ENCODE peak calls at places on chromosomes 4 and X, in seven cellular contexts. X, U, N, Z, C, A and V are unnamed samples.

GRCh38 chr4:121554377-121554776 is 142.4 kb downstream of the ANXA5 start:
- DNase-seq in A (no peak), N (no peak), U (no peak), X (no peak), Z (no peak), C (no peak), V (no peak)

GRCh38 chrX:11438767-11439166 is 145.6 kb downstream of the AMELX start:
- DNase-seq in Z (no peak), A (no peak), C (no peak), N (no peak), U (no peak), X (no peak), V (no peak)

GRCh38 chrX:131068945-131069719 is 11.0 kb downstream of the ARHGAP36 start:
- DNase-seq in Z (no peak), N (peak; percentile 82), C (peak; percentile 10), X (peak; percentile 51), A (no peak), U (peak; percentile 20), V (peak; percentile 28)

GRCh38 chr4:22240814-22241213 is 275.1 kb downstream of the ADGRA3 start:
- DNase-seq in X (no peak), A (no peak), Z (no peak), U (no peak), N (no peak), C (no peak), V (no peak)

GRCh38 chr4:128249787-128250668 is 37.6 kb downstream of the PGRMC2 start:
- DNase-seq in A (no peak), C (no peak), U (no peak), X (no peak), Z (no peak), N (no peak), V (no peak)

GRCh38 chrX:74343970-74344622 is 40.1 kb downstream of the ZCCHC13 start:
- DNase-seq in U (peak; percentile 11), Z (peak; percentile 27), N (peak; percentile 57), C (peak; percentile 60), X (peak; percentile 24), A (peak; percentile 39), V (no peak)

GRCh38 chrX:123487674-123488073 is 245.2 kb downstream of the THOC2 start:
- DNase-seq in N (no peak), X (no peak), C (no peak), A (no peak), Z (no peak), U (no peak), V (no peak)

GRCh38 chrX:10085223-10085622 is 71.6 kb upstream of the CLCN4 start:
- DNase-seq in N (no peak), C (no peak), U (no peak), X (no peak), A (peak; percentile 36), Z (no peak), V (no peak)

GRCh38 chrX:101229155-101229554 is 9.6 kb downstream of the DRP2 start:
- DNase-seq in U (no peak), N (no peak), A (no peak), C (no peak), X (no peak), Z (no peak), V (no peak)

GRCh38 chrX:125202486-125203378 is 116.9 kb upstream of the TEX13C start:
- DNase-seq in N (peak; percentile 2), X (no peak), U (no peak), C (no peak), A (no peak), Z (no peak), V (no peak)

GRCh38 chr4:185623444-185624247 is 88.3 kb upstream of the PDLIM3 start:
- DNase-seq in A (no peak), U (no peak), N (no peak), X (no peak), C (no peak), Z (no peak), V (no peak)

GRCh38 chr4:31667701-31668100 is 947.5 kb downstream of the PCDH7 start:
- DNase-seq in U (no peak), Z (no peak), N (no peak), A (no peak), C (no peak), X (no peak), V (no peak)

GRCh38 chr4:54589586-54589985 is 68.2 kb upstream of the KIT start:
- DNase-seq in Z (no peak), X (no peak), C (no peak), A (no peak), N (no peak), U (no peak), V (no peak)

GRCh38 chr4:85153221-85153620 is 186.7 kb upstream of the WDFY3 start:
- DNase-seq in X (no peak), Z (no peak), N (no peak), A (no peak), U (no peak), C (no peak), V (no peak)

GRCh38 chr4:75673959-75674328 is 733 bp upstream of the G3BP2 start:
- DNase-seq in U (no peak), X (no peak), A (no peak), Z (no peak), C (no peak), N (no peak), V (no peak)

GRCh38 chr4:132063829-132064228 is 1085.3 kb upstream of the PCDH10 start:
- DNase-seq in X (no peak), Z (no peak), A (no peak), C (no peak), N (peak; percentile 5), U (no peak), V (no peak)

DNA sequence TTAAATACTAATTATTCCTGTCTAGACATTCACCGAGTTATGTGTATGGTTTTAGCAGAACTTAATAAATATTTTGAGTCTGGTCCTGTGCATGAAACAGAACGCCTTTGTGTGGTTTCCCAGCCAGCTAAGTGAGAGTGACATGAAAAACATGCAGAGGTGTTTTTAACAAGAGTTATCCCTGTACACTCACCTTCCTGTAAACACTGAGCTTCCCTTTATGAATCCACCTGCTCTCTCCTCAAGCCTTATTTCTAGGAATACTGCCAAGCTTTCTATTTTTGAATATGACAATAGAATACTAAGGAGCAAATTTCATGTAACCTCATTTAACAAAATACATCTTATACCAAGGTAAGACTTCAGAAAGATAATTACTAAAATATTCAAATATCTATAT is 270.3 kb upstream of the CTSO start:
- DNase-seq in X (no peak), U (no peak), Z (no peak), N (no peak), C (no peak), A (no peak), V (no peak)
- TF ChIP-seq TAF1 in X (no peak), U (no peak), Z (no peak), N (no peak), C (no peak), A (no peak), V (no peak)

GRCh38 chrX:119393144-119393543 is 6.0 kb upstream of the SLC25A43 start:
- DNase-seq in N (no peak), C (no peak), A (no peak), Z (no peak), U (no peak), X (no peak), V (no peak)

GRCh38 chrX:119389214-119389613 is 9.9 kb upstream of the SLC25A43 start:
- DNase-seq in X (no peak), A (no peak), Z (no peak), N (no peak), U (no peak), C (peak; percentile 40), V (no peak)

GRCh38 chrX:119389854-119390501 is 9.2 kb upstream of the SLC25A43 start:
- DNase-seq in A (no peak), Z (no peak), U (no peak), C (peak; percentile 11), N (no peak), X (peak; percentile 12), V (no peak)

DNA sequence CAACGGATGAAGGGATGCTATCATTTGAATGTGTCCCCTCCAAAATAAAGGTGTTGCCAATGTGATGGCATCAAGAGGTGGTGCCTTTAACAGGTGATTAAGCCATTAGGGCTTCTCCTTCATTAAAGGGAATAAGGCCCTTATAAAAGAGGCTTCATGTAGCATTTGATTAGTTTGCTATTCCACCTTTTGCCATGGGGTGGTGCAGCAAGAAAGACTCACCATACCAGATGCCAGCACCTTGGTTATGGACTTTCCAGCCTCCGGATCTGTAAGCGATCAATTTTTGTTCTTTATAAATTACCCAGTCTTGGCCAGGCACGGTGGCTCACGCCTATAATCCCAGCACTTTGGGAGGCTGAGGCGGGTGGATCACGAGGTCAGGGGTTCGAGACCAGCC is 7.9 kb upstream of the SLC25A43 start:
- DNase-seq in U (peak; percentile 29), X (no peak), Z (no peak), A (no peak), C (peak; percentile 22), N (peak; percentile 26), V (no peak)
- TF ChIP-seq TAF1 in U (no peak), X (no peak), Z (no peak), A (no peak), C (no peak), N (no peak), V (no peak)

GRCh38 chr4:152509595-152510209 is 26.2 kb downstream of the FBXW7 start:
- DNase-seq in A (no peak), N (no peak), C (no peak), Z (no peak), X (no peak), U (no peak), V (no peak)
- TF ChIP-seq TAF1 in A (no peak), N (no peak), C (no peak), Z (no peak), X (no peak), U (no peak), V (no peak)

DNA sequence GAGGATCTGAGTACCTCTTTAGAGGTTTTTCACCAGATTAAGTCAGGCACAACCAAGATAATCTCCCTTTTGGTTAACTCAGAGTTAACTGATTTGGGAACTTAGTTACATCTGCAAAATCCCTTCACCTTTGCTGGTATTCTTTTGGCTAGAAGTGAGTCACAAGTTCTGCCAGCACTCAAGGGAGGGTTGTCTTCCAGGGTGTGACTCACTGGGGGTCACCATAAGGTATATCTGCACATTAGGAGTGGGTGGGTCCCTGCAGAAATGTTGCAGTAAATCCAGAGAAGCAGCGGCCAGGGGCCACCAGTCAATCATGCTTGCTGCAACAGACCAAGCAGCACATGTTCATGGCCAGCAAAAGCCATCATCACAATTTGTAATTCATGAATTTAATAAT is 59.8 kb upstream of the MAML3 start:
- DNase-seq in N (no peak), X (no peak), C (no peak), Z (no peak), U (no peak), A (no peak), V (no peak)
- TF ChIP-seq TAF1 in N (no peak), X (no peak), C (no peak), Z (no peak), U (no peak), A (no peak), V (no peak)